ENCODE peak calls at places on chromosomes 5 and 9, in seven cellular contexts. H, Z, M, F, I, B and W are unnamed samples.

GRCh38 chr5:127987354-127988148 is 96.0 kb upstream of the SLC12A2 start:
- DNase-seq in H (no peak), Z (no peak), M (no peak), F (no peak), I (no peak), B (no peak), W (no peak)

GRCh38 chr9:125829743-125830142 is 82.6 kb downstream of the PBX3 start:
- DNase-seq in H (no peak), Z (no peak), M (peak; percentile 11), F (no peak), I (peak; percentile 37), B (peak; percentile 21), W (no peak)

GRCh38 chr5:176533894-176534611 is 3.1 kb downstream of the RNF44 start:
- DNase-seq in H (peak; percentile 67), Z (peak; percentile 20), M (peak; percentile 35), F (no peak), I (no peak), B (no peak), W (no peak)

GRCh38 chr5:74587300-74587699 is 53.2 kb downstream of the ENC1 start:
- DNase-seq in H (no peak), Z (no peak), M (no peak), F (no peak), I (no peak), B (no peak), W (no peak)

GRCh38 chr9:120891255-120891954 is 14.4 kb upstream of the PHF19 start:
- DNase-seq in H (no peak), Z (no peak), M (no peak), F (no peak), I (peak; percentile 46), B (no peak), W (no peak)

GRCh38 chr5:134037160-134037559 is 32.4 kb upstream of the VDAC1 start:
- DNase-seq in H (no peak), Z (no peak), M (no peak), F (no peak), I (no peak), B (no peak), W (no peak)

GRCh38 chr9:127199001-127199791 is 65.4 kb upstream of the GARNL3 start:
- DNase-seq in H (peak; percentile 85), Z (peak; percentile 49), M (peak; percentile 79), F (peak; percentile 84), I (peak; percentile 61), B (peak; percentile 84), W (peak; percentile 40)

GRCh38 chr9:33290994-33291397 is 680 bp downstream of the NFX1 start:
- DNase-seq in H (no peak), Z (no peak), M (no peak), F (no peak), I (no peak), B (no peak), W (peak; percentile 21)

GRCh38 chr9:73548201-73548600 is 396.5 kb downstream of the ANXA1 start:
- DNase-seq in H (no peak), Z (peak; percentile 80), M (no peak), F (no peak), I (no peak), B (no peak), W (peak; percentile 78)

GRCh38 chr5:52356311-52356918 is 431.3 kb upstream of the ITGA1 start:
- DNase-seq in H (no peak), Z (peak; percentile 79), M (no peak), F (peak; percentile 18), I (no peak), B (no peak), W (peak; percentile 67)

GRCh38 chr5:127562252-127562651 is 44.8 kb downstream of the PRRC1 start:
- DNase-seq in H (no peak), Z (no peak), M (no peak), F (peak; percentile 19), I (no peak), B (no peak), W (peak; percentile 3)